ENCODE peak calls at places on chromosomes 3 and 15, in seven cellular contexts. L, G, I, C, H, P and M are unnamed samples.

GRCh38 chr15:94412979-94413741 is 181.8 kb downstream of the MCTP2 start:
- DNase-seq in L (no peak), G (peak; percentile 62), I (no peak), P (no peak), C (no peak), H (no peak), M (no peak)

GRCh38 chr15:56754993-56755392 is 21.7 kb upstream of the ZNF280D start:
- DNase-seq in I (no peak), G (no peak), P (no peak), H (no peak), L (no peak), C (no peak), M (no peak)

GRCh38 chr3:36165509-36165908 is 214.8 kb upstream of the STAC start:
- DNase-seq in I (no peak), C (no peak), L (no peak), P (no peak), G (no peak), H (no peak), M (no peak)

GRCh38 chr15:56734013-56734625 is 810 bp upstream of the ZNF280D start:
- DNase-seq in L (no peak), I (peak; percentile 43), H (no peak), C (no peak), P (no peak), G (no peak), M (peak; percentile 14)

GRCh38 chr15:40340740-40341400 is at the start of gene CCDC9B:
- DNase-seq in G (peak; percentile 89), P (no peak), C (no peak), L (peak; percentile 66), I (no peak), H (peak; percentile 98), M (peak; percentile 58)

GRCh38 chr3:40468018-40468417 is 8.9 kb upstream of the ZNF619 start:
- DNase-seq in C (no peak), P (no peak), H (no peak), G (no peak), I (no peak), L (no peak), M (no peak)

GRCh38 chr3:107913671-107914070 is 177.2 kb downstream of the CD47 start:
- DNase-seq in I (no peak), L (no peak), P (no peak), C (no peak), G (peak; percentile 4), H (no peak), M (no peak)

GRCh38 chr15:34239151-34239761 is 14.4 kb downstream of the EMC4 start:
- DNase-seq in C (no peak), I (no peak), P (no peak), H (no peak), G (peak; percentile 86), L (no peak), M (no peak)

GRCh38 chr3:10459954-10460754 is 45.2 kb downstream of the ATP2B2 start:
- DNase-seq in C (peak; percentile 79), L (no peak), P (peak; percentile 2), H (no peak), G (peak; percentile 76), I (peak; percentile 85), M (no peak)

GRCh38 chr15:33292718-33293307 is 18.0 kb upstream of the RYR3 start:
- DNase-seq in C (no peak), I (peak; percentile 50), P (peak; percentile 12), H (peak; percentile 66), G (peak; percentile 82), L (peak; percentile 13), M (peak; percentile 38)

GRCh38 chr3:49775538-49775937 is 10.8 kb downstream of the IP6K1 start:
- DNase-seq in I (no peak), L (peak; percentile 55), C (no peak), H (peak; percentile 77), P (no peak), G (no peak), M (peak; percentile 79)

GRCh38 chr15:60417112-60417511 is 19.3 kb upstream of the ANXA2 start:
- DNase-seq in C (no peak), G (no peak), I (no peak), L (no peak), H (no peak), P (no peak), M (no peak)

GRCh38 chr3:177770821-177771220 is 573.5 kb upstream of the TBL1XR1 start:
- DNase-seq in L (no peak), P (no peak), H (no peak), G (no peak), I (no peak), C (no peak), M (peak; percentile 23)

GRCh38 chr15:66825139-66825538 is 123.1 kb downstream of the SMAD6 start:
- DNase-seq in C (no peak), H (no peak), G (no peak), L (no peak), I (no peak), P (no peak), M (no peak)

GRCh38 chr3:2468816-2469215 is 370.1 kb downstream of the CNTN4 start:
- DNase-seq in P (no peak), G (no peak), I (no peak), C (no peak), H (no peak), L (no peak), M (no peak)

GRCh38 chr3:53084310-53085001 is 38.6 kb upstream of the SFMBT1 start:
- DNase-seq in C (no peak), G (no peak), L (peak; percentile 56), P (no peak), H (no peak), I (peak; percentile 65), M (peak; percentile 56)

GRCh38 chr15:94119923-94120775 is 111.2 kb upstream of the MCTP2 start:
- DNase-seq in L (peak; percentile 36), H (peak; percentile 88), P (no peak), I (peak; percentile 66), C (peak; percentile 72), G (peak; percentile 50), M (peak; percentile 64)

GRCh38 chr3:52188586-52189404 is 9.2 kb upstream of the ALAS1 start:
- DNase-seq in G (no peak), L (no peak), H (no peak), C (no peak), I (peak; percentile 47), P (no peak), M (no peak)

GRCh38 chr3:99468918-99469317 is 169.5 kb upstream of the COL8A1 start:
- DNase-seq in G (no peak), H (no peak), L (no peak), P (no peak), C (no peak), I (no peak), M (no peak)

GRCh38 chr15:63703641-63704040 is 106.5 kb downstream of the FBXL22 start:
- DNase-seq in G (no peak), H (no peak), L (no peak), P (no peak), C (no peak), I (no peak), M (peak; percentile 32)

GRCh38 chr3:197511853-197512635 is 43.7 kb downstream of the BDH1 start:
- DNase-seq in L (no peak), P (no peak), C (no peak), G (no peak), H (no peak), I (no peak), M (no peak)

GRCh38 chr3:17740703-17741102 is 1.7 kb downstream of the TBC1D5 start:
- DNase-seq in C (no peak), G (peak; percentile 51), H (no peak), I (peak; percentile 38), P (no peak), L (no peak), M (peak; percentile 33)

GRCh38 chr3:8979262-8979661 is 16.0 kb upstream of the RAD18 start:
- DNase-seq in L (no peak), H (no peak), P (no peak), I (no peak), G (no peak), C (no peak), M (no peak)

GRCh38 chr15:39579487-39580116 is 1.3 kb upstream of the THBS1 start:
- DNase-seq in G (peak; percentile 98), I (peak; percentile 78), C (no peak), H (peak; percentile 91), L (no peak), P (no peak), M (no peak)

GRCh38 chr3:45962033-45962432 is 18.8 kb downstream of the CXCR6 start:
- DNase-seq in G (no peak), H (no peak), L (no peak), C (no peak), I (no peak), P (no peak), M (no peak)

GRCh38 chr15:95446854-95447253 is 883.6 kb upstream of the NR2F2 start:
- DNase-seq in L (no peak), H (no peak), C (no peak), I (no peak), G (peak; percentile 54), P (no peak), M (no peak)

GRCh38 chr3:50121416-50122032 is 32.8 kb downstream of the RBM5 start:
- DNase-seq in H (peak; percentile 89), G (peak; percentile 93), L (peak; percentile 85), P (peak; percentile 58), I (peak; percentile 84), C (peak; percentile 85), M (peak; percentile 87)

GRCh38 chr3:66115858-66116654 is 77.3 kb upstream of the MAGI1 start:
- DNase-seq in I (peak; percentile 84), C (no peak), G (peak; percentile 98), H (peak; percentile 66), L (peak; percentile 83), P (no peak), M (peak; percentile 94)

GRCh38 chr15:65132841-65133549 is 613 bp downstream of the PDCD7 start:
- DNase-seq in G (peak; percentile 77), L (peak; percentile 38), P (no peak), I (peak; percentile 52), C (peak; percentile 74), H (no peak), M (peak; percentile 26)

GRCh38 chr15:67091073-67091965 is 25.9 kb downstream of the SMAD3 start:
- DNase-seq in I (no peak), L (no peak), P (no peak), G (peak; percentile 99), C (no peak), H (peak; percentile 79), M (no peak)

GRCh38 chr3:180860180-180860858 is 52.2 kb upstream of the FXR1 start:
- DNase-seq in C (no peak), H (no peak), P (no peak), I (no peak), G (no peak), L (no peak), M (no peak)

GRCh38 chr3:33364531-33365128 is 75.6 kb downstream of the UBP1 start:
- DNase-seq in G (no peak), H (no peak), L (no peak), I (no peak), C (no peak), P (no peak), M (no peak)

GRCh38 chr15:71153823-71154524 is 38.7 kb downstream of the THSD4 start:
- DNase-seq in H (no peak), L (no peak), I (no peak), P (no peak), C (no peak), G (no peak), M (no peak)

GRCh38 chr3:161508852-161509477 is 12.4 kb downstream of the OTOL1 start:
- DNase-seq in G (peak; percentile 12), L (no peak), I (no peak), H (no peak), C (no peak), P (no peak), M (no peak)